ENCODE peak calls at places on chromosomes 2 and 18, in nine cellular contexts. B is NCI-H460; A is activated CD4-positive, alpha-beta T cell treated with anti-CD3 and anti-CD28 coated beads for 1 hour; M is IMR-90; G is esophagus squamous epithelium; P is NAMALWA; C is stimulated activated CD4-positive, alpha-beta T cell treated with anti-CD3 and anti-CD28 coated beads, Interleukin-12 subunit alpha, Interleukin-12 subunit beta, amount 100 ng/mL, for 4 hours; I is K562; D is CD4-positive, CD25-positive, alpha-beta regulatory T cell. L is an unnamed sample.

GRCh38 chr2:168392797-168393196 is 63.3 kb upstream of the CERS6 start:
- DNase-seq in B (no peak), A (no peak), M (no peak), G (no peak), P (no peak), C (no peak), I (no peak), D (no peak), L (no peak)

GRCh38 chr2:169961911-169962310 is 134.7 kb downstream of the UBR3 start:
- DNase-seq in B (no peak), A (no peak), M (peak), G (no peak), P (no peak), C (no peak), I (no peak), D (no peak), L (no peak)

GRCh38 chr2:27407798-27408491 is 1.4 kb downstream of the PPM1G start:
- DNase-seq in B (peak), A (no peak), M (peak), G (no peak), P (peak), C (no peak), I (peak), D (no peak), L (peak)

GRCh38 chr2:236875906-236876505 is 209.7 kb upstream of the COPS8 start:
- DNase-seq in B (peak), A (no peak), M (no peak), G (no peak), P (no peak), C (no peak), I (no peak), D (no peak), L (no peak)

GRCh38 chr18:2825613-2826205 is 21.1 kb upstream of the EMILIN2 start:
- DNase-seq in B (no peak), A (no peak), M (no peak), G (no peak), P (no peak), C (no peak), I (no peak), D (no peak), L (no peak)

GRCh38 chr2:99863236-99863913 is 279.0 kb downstream of the AFF3 start:
- DNase-seq in B (no peak), A (no peak), M (peak), G (no peak), P (no peak), C (no peak), I (no peak), D (no peak), L (no peak)

GRCh38 chr2:31729442-31730092 is 148.8 kb upstream of the SRD5A2 start:
- DNase-seq in B (peak), A (no peak), M (peak), G (no peak), P (peak), C (no peak), I (peak), D (no peak), L (peak)

GRCh38 chr2:112019510-112019909 is 35.6 kb upstream of the TMEM87B start:
- DNase-seq in B (no peak), A (no peak), M (no peak), G (no peak), P (no peak), C (no peak), I (no peak), D (no peak), L (no peak)

GRCh38 chr2:176114930-176115625 is 1.5 kb upstream of the HOXD10 start:
- DNase-seq in B (no peak), A (no peak), M (no peak), G (no peak), P (no peak), C (no peak), I (no peak), D (no peak), L (no peak)

GRCh38 chr2:141923657-141924056 is 207.2 kb downstream of the LRP1B start:
- DNase-seq in B (no peak), A (no peak), M (peak), G (no peak), P (no peak), C (no peak), I (no peak), D (no peak), L (no peak)

GRCh38 chr2:221596192-221596591 is 24.1 kb upstream of the EPHA4 start:
- DNase-seq in B (peak), A (no peak), M (peak), G (no peak), P (no peak), C (no peak), I (no peak), D (no peak), L (no peak)

GRCh38 chr2:133448195-133448594 is 120.1 kb downstream of the NCKAP5 start:
- DNase-seq in B (no peak), A (no peak), M (no peak), G (no peak), P (no peak), C (no peak), I (no peak), D (no peak), L (no peak)

GRCh38 chr2:186984481-186984880 is 135.5 kb upstream of the ZSWIM2 start:
- DNase-seq in B (no peak), A (no peak), M (no peak), G (no peak), P (no peak), C (no peak), I (no peak), D (no peak), L (no peak)

GRCh38 chr2:28726177-28726576 is 25.5 kb upstream of the PPP1CB start:
- DNase-seq in B (no peak), A (no peak), M (no peak), G (no peak), P (no peak), C (no peak), I (no peak), D (no peak), L (no peak)

GRCh38 chr2:237922641-237923361 is 44.0 kb upstream of the UBE2F start:
- DNase-seq in B (no peak), A (no peak), M (no peak), G (no peak), P (no peak), C (peak), I (no peak), D (no peak), L (no peak)

GRCh38 chr18:65746936-65747335 is 3.9 kb upstream of the CDH7 start:
- DNase-seq in B (no peak), A (no peak), M (no peak), G (no peak), P (no peak), C (no peak), I (no peak), D (no peak), L (no peak)

GRCh38 chr2:72561621-72562318 is 264.1 kb downstream of the EXOC6B start:
- DNase-seq in B (no peak), A (no peak), M (peak), G (no peak), P (no peak), C (no peak), I (no peak), D (no peak), L (no peak)

GRCh38 chr18:26397019-26397418 is 151.3 kb downstream of the KCTD1 start:
- DNase-seq in B (no peak), A (no peak), M (no peak), G (no peak), P (no peak), C (no peak), I (no peak), D (no peak), L (no peak)

GRCh38 chr2:7127687-7128086 is 210.5 kb downstream of the RNF144A start:
- DNase-seq in B (no peak), A (no peak), M (no peak), G (no peak), P (no peak), C (no peak), I (no peak), D (no peak), L (no peak)

GRCh38 chr18:79765491-79766245 is 32.1 kb upstream of the KCNG2 start:
- DNase-seq in B (no peak), A (no peak), M (peak), G (no peak), P (no peak), C (no peak), I (no peak), D (no peak), L (no peak)